ENCODE peak calls at places on chromosome 22, in nine cellular contexts. H is mucosa of descending colon; A is CD8-positive, alpha-beta T cell; T is PC-9; R is IMR-90; F is heart right ventricle; C is BE2C; N is left ventricle myocardium inferior; M is HepG2. Q is an unnamed sample.

GRCh38 chr22:40178417-40179409 is 988 bp downstream of the TNRC6B start:
- DNase-seq in T (no peak), H (peak; percentile 56), N (peak; percentile 28), A (no peak), C (peak; percentile 46), F (peak; percentile 30), R (peak; percentile 57), M (peak; percentile 31), Q (peak; percentile 54)

GRCh38 chr22:30040499-30041055 is 39.7 kb upstream of the HORMAD2 start:
- DNase-seq in A (no peak), T (no peak), H (no peak), C (no peak), M (no peak), R (no peak), F (no peak), N (no peak), Q (no peak)

GRCh38 chr22:28594784-28595324 is 84.8 kb downstream of the TTC28 start:
- DNase-seq in N (no peak), M (peak; percentile 54), R (peak; percentile 77), A (no peak), C (no peak), F (no peak), T (no peak), H (no peak), Q (peak; percentile 75)

GRCh38 chr22:21734540-21735197 is 925 bp downstream of the YPEL1 start:
- DNase-seq in C (no peak), H (no peak), N (no peak), T (no peak), F (no peak), A (no peak), M (no peak), R (no peak), Q (no peak)

GRCh38 chr22:36863281-36863680 is 2.5 kb downstream of the NCF4 start:
- DNase-seq in A (no peak), N (no peak), F (no peak), C (no peak), M (no peak), H (no peak), T (no peak), R (no peak), Q (no peak)

GRCh38 chr22:43211941-43212433 is 25.1 kb upstream of the TTLL12 start:
- DNase-seq in H (peak; percentile 24), R (no peak), M (no peak), F (no peak), C (no peak), T (no peak), N (no peak), A (no peak), Q (no peak)

GRCh38 chr22:32810241-32811133 is 9.0 kb downstream of the TIMP3 start:
- DNase-seq in N (no peak), H (no peak), M (no peak), T (peak; percentile 71), F (no peak), R (peak; percentile 51), C (no peak), A (no peak), Q (peak; percentile 50)

GRCh38 chr22:40721266-40721665 is 42.0 kb downstream of the MCHR1 start:
- DNase-seq in R (peak; percentile 71), N (no peak), C (peak; percentile 53), M (peak; percentile 40), T (no peak), H (no peak), F (no peak), A (no peak), Q (peak; percentile 37)

GRCh38 chr22:30918761-30919160 is 49.8 kb downstream of the MORC2 start:
- DNase-seq in C (no peak), R (no peak), M (no peak), A (no peak), H (no peak), N (no peak), T (no peak), F (no peak), Q (no peak)

GRCh38 chr22:49803134-49803533 is 24.5 kb downstream of the BRD1 start:
- DNase-seq in A (no peak), H (no peak), F (no peak), R (no peak), M (no peak), N (no peak), T (no peak), C (no peak), Q (no peak)

GRCh38 chr22:30314918-30315317 is 11.8 kb downstream of the TBC1D10A start:
- DNase-seq in A (no peak), T (no peak), R (peak; percentile 67), F (no peak), M (no peak), N (no peak), C (no peak), H (no peak), Q (no peak)

GRCh38 chr22:44623771-44624510 is 78.1 kb upstream of the PRR5 start:
- DNase-seq in R (peak; percentile 22), F (no peak), H (no peak), A (no peak), M (no peak), N (no peak), T (peak; percentile 59), C (peak; percentile 57), Q (peak; percentile 70)

GRCh38 chr22:26845016-26845728 is 187.8 kb downstream of the MIAT start:
- DNase-seq in C (no peak), N (no peak), H (no peak), F (no peak), M (no peak), A (no peak), R (no peak), T (no peak), Q (no peak)

GRCh38 chr22:38250642-38251354 is 22.0 kb downstream of the TMEM184B start:
- DNase-seq in A (no peak), M (no peak), H (no peak), N (no peak), R (no peak), F (no peak), T (no peak), C (no peak), Q (no peak)

GRCh38 chr22:37126383-37126782 is 16.9 kb upstream of the TMPRSS6 start:
- DNase-seq in M (peak; percentile 20), H (no peak), F (no peak), R (no peak), A (no peak), C (peak; percentile 36), T (no peak), N (no peak), Q (no peak)

GRCh38 chr22:48436201-48436931 is 1391.3 kb downstream of the BRD1 start:
- DNase-seq in A (no peak), N (no peak), H (no peak), R (no peak), F (no peak), C (no peak), M (no peak), T (no peak), Q (no peak)
- H3K4me1 ChIP-seq in A (no peaks in the 10 kb centered on the region), N (no peaks in the 10 kb centered on the region), H (no peaks in the 10 kb centered on the region), R (no peaks in the 10 kb centered on the region), F (no peaks in the 10 kb centered on the region), C (no peaks in the 10 kb centered on the region), M (no peaks in the 10 kb centered on the region), T (no peaks in the 10 kb centered on the region), Q (no peaks in the 10 kb centered on the region)

GRCh38 chr22:20137113-20137512 is 5.5 kb downstream of the ZDHHC8 start:
- DNase-seq in T (no peak), F (no peak), A (no peak), M (no peak), H (no peak), N (no peak), C (no peak), R (no peak), Q (no peak)

GRCh38 chr22:20139391-20140106 is 7.9 kb downstream of the ZDHHC8 start:
- DNase-seq in T (no peak), H (no peak), A (no peak), C (no peak), N (no peak), R (no peak), F (no peak), M (no peak), Q (no peak)

GRCh38 chr22:20137671-20138416 is 6.2 kb downstream of the ZDHHC8 start:
- DNase-seq in A (no peak), M (no peak), F (peak; percentile 66), T (no peak), R (no peak), C (no peak), H (no peak), N (peak; percentile 60), Q (no peak)

GRCh38 chr22:20138868-20139267 is 7.3 kb downstream of the ZDHHC8 start:
- DNase-seq in H (no peak), R (no peak), F (no peak), N (no peak), C (no peak), M (no peak), T (no peak), A (no peak), Q (no peak)

GRCh38 chr22:20138417-20138738 is 6.8 kb downstream of the ZDHHC8 start:
- DNase-seq in R (no peak), C (no peak), M (no peak), T (no peak), A (no peak), H (no peak), F (no peak), N (no peak), Q (no peak)
- H3K4me1 ChIP-seq in R (peaks cover 22% of the 10 kb centered on the region), C (peaks cover 35% of the 10 kb centered on the region), M (peaks cover under 1% of the 10 kb centered on the region), T (no peaks in the 10 kb centered on the region), A (peaks cover 19% of the 10 kb centered on the region), H (peaks cover 7% of the 10 kb centered on the region), F (peaks cover 57% of the 10 kb centered on the region), N (peaks cover 56% of the 10 kb centered on the region), Q (peaks cover under 1% of the 10 kb centered on the region)

GRCh38 chr22:22906907-22907550 is 19.4 kb downstream of the IGLL5 start:
- DNase-seq in R (no peak), M (no peak), T (no peak), H (peak; percentile 15), F (no peak), N (no peak), C (no peak), A (no peak), Q (no peak)
- H3K4me1 ChIP-seq in R (no peaks in the 10 kb centered on the region), M (no peaks in the 10 kb centered on the region), T (no peaks in the 10 kb centered on the region), H (no peaks in the 10 kb centered on the region), F (no peaks in the 10 kb centered on the region), N (no peaks in the 10 kb centered on the region), C (no peaks in the 10 kb centered on the region), A (no peaks in the 10 kb centered on the region), Q (no peaks in the 10 kb centered on the region)

GRCh38 chr22:17968126-17968525 is 56.2 kb downstream of the MICAL3 start:
- DNase-seq in R (no peak), H (no peak), F (no peak), C (no peak), N (no peak), M (no peak), A (no peak), T (no peak), Q (no peak)

GRCh38 chr22:17964647-17965046 is 59.7 kb downstream of the MICAL3 start:
- DNase-seq in F (no peak), H (no peak), C (no peak), N (no peak), M (no peak), A (no peak), T (no peak), R (no peak), Q (no peak)

GRCh38 chr22:17965538-17966402 is 58.6 kb downstream of the MICAL3 start:
- DNase-seq in F (no peak), R (no peak), N (no peak), T (no peak), C (no peak), A (no peak), H (no peak), M (no peak), Q (no peak)

GRCh38 chr22:17964153-17964552 is 60.2 kb downstream of the MICAL3 start:
- DNase-seq in H (no peak), A (no peak), R (no peak), T (no peak), M (no peak), F (no peak), N (no peak), C (no peak), Q (no peak)

GRCh38 chr22:17966403-17966717 is 58.0 kb downstream of the MICAL3 start:
- DNase-seq in T (no peak), R (no peak), A (no peak), F (no peak), C (no peak), H (no peak), M (no peak), N (no peak), Q (no peak)
- H3K4me1 ChIP-seq in T (peaks cover 18% of the 10 kb centered on the region), R (peaks cover 30% of the 10 kb centered on the region), A (no peaks in the 10 kb centered on the region), F (peaks cover 74% of the 10 kb centered on the region), C (peaks cover 14% of the 10 kb centered on the region), H (no peaks in the 10 kb centered on the region), M (peaks cover 51% of the 10 kb centered on the region), N (peaks cover 79% of the 10 kb centered on the region), Q (peaks cover 7% of the 10 kb centered on the region)

Q was measured in hepatocyte.